ENCODE peak calls at places on chromosomes 13 and 19, in nine cellular contexts. R, D, V, G, B, I, X, E and K are unnamed samples.

GRCh38 chr13:74869846-74870245 is 612.1 kb downstream of the TBC1D4 start:
- DNase-seq in R (no peak), D (no peak), V (no peak), G (no peak), B (peak), I (no peak), X (no peak), E (no peak), K (no peak)

GRCh38 chr13:32850311-32851052 is 165.7 kb upstream of the KL start:
- DNase-seq in R (no peak), D (no peak), V (no peak), G (no peak), B (no peak), I (no peak), X (no peak), E (no peak), K (no peak)

GRCh38 chr19:8578642-8579265 is 1.5 kb upstream of the MYO1F start:
- DNase-seq in R (peak), D (peak), V (peak), G (peak), B (peak), I (peak), X (peak), E (peak), K (peak)

GRCh38 chr19:3062165-3063105 is at the start of gene TLE5:
- DNase-seq in R (peak), D (no peak), V (peak), G (peak), B (peak), I (peak), X (peak), E (peak), K (no peak)

GRCh38 chr19:35351441-35352176 is 3.9 kb downstream of the FFAR1 start:
- DNase-seq in R (peak), D (no peak), V (no peak), G (peak), B (no peak), I (no peak), X (no peak), E (no peak), K (peak)

GRCh38 chr13:29081036-29081435 is 260.9 kb downstream of the MTUS2 start:
- DNase-seq in R (no peak), D (no peak), V (peak), G (no peak), B (no peak), I (no peak), X (no peak), E (no peak), K (no peak)

GRCh38 chr19:21626924-21627697 is 121.7 kb downstream of the ZNF429 start:
- DNase-seq in R (no peak), D (no peak), V (no peak), G (no peak), B (no peak), I (no peak), X (no peak), E (no peak), K (no peak)

GRCh38 chr13:102028846-102029245 is 373.0 kb downstream of the FGF14 start:
- DNase-seq in R (no peak), D (no peak), V (no peak), G (no peak), B (no peak), I (no peak), X (no peak), E (no peak), K (no peak)

GRCh38 chr13:35690546-35690945 is 214.1 kb upstream of the MAB21L1 start:
- DNase-seq in R (no peak), D (no peak), V (no peak), G (no peak), B (peak), I (no peak), X (no peak), E (no peak), K (no peak)

GRCh38 chr19:6238643-6239281 is 41.0 kb downstream of the MLLT1 start:
- DNase-seq in R (peak), D (peak), V (no peak), G (peak), B (peak), I (no peak), X (no peak), E (no peak), K (no peak)

GRCh38 chr19:29660835-29661234 is 4.4 kb upstream of the PLEKHF1 start:
- DNase-seq in R (peak), D (no peak), V (no peak), G (no peak), B (no peak), I (no peak), X (no peak), E (no peak), K (no peak)

GRCh38 chr13:44311011-44311481 is 62.6 kb upstream of the SERP2 start:
- DNase-seq in R (peak), D (peak), V (no peak), G (peak), B (peak), I (no peak), X (no peak), E (no peak), K (no peak)

GRCh38 chr13:70390064-70390463 is 281.8 kb upstream of the KLHL1 start:
- DNase-seq in R (no peak), D (no peak), V (no peak), G (no peak), B (no peak), I (no peak), X (no peak), E (no peak), K (no peak)

GRCh38 chr13:46778879-46779278 is 18.1 kb downstream of the ESD start:
- DNase-seq in R (no peak), D (no peak), V (no peak), G (no peak), B (peak), I (no peak), X (no peak), E (no peak), K (no peak)

GRCh38 chr19:50777830-50778303 is 7.6 kb downstream of the GPR32 start:
- DNase-seq in R (no peak), D (no peak), V (no peak), G (no peak), B (peak), I (peak), X (no peak), E (peak), K (no peak)

GRCh38 chr13:108682714-108683113 is 53.3 kb downstream of the MYO16 start:
- DNase-seq in R (no peak), D (no peak), V (no peak), G (no peak), B (no peak), I (no peak), X (no peak), E (no peak), K (no peak)

GRCh38 chr19:48965806-48966540 is 864 bp downstream of the FTL start:
- DNase-seq in R (peak), D (peak), V (peak), G (peak), B (peak), I (peak), X (peak), E (peak), K (peak)

GRCh38 chr19:40217921-40218890 is at the start of gene TTC9B:
- DNase-seq in R (no peak), D (no peak), V (peak), G (no peak), B (no peak), I (peak), X (no peak), E (peak), K (peak)

GRCh38 chr19:15934332-15935078 is at the start of gene CYP4F11:
- DNase-seq in R (peak), D (peak), V (no peak), G (peak), B (no peak), I (no peak), X (peak), E (no peak), K (no peak)

GRCh38 chr19:18460313-18460712 is 22.4 kb upstream of the ISYNA1 start:
- DNase-seq in R (no peak), D (no peak), V (no peak), G (no peak), B (peak), I (no peak), X (peak), E (no peak), K (no peak)

GRCh38 chr19:4447327-4448146 is 10.1 kb downstream of the UBXN6 start:
- DNase-seq in R (no peak), D (no peak), V (no peak), G (no peak), B (no peak), I (no peak), X (no peak), E (no peak), K (no peak)

GRCh38 chr19:4449826-4450075 is 7.8 kb downstream of the UBXN6 start:
- DNase-seq in R (no peak), D (no peak), V (no peak), G (no peak), B (no peak), I (no peak), X (no peak), E (no peak), K (no peak)

GRCh38 chr19:4446801-4447200 is 10.8 kb downstream of the UBXN6 start:
- DNase-seq in R (no peak), D (no peak), V (no peak), G (no peak), B (no peak), I (no peak), X (no peak), E (no peak), K (no peak)

GRCh38 chr19:4448147-4448985 is 9.2 kb downstream of the UBXN6 start:
- DNase-seq in R (no peak), D (no peak), V (no peak), G (no peak), B (no peak), I (no peak), X (peak), E (no peak), K (no peak)

DNA sequence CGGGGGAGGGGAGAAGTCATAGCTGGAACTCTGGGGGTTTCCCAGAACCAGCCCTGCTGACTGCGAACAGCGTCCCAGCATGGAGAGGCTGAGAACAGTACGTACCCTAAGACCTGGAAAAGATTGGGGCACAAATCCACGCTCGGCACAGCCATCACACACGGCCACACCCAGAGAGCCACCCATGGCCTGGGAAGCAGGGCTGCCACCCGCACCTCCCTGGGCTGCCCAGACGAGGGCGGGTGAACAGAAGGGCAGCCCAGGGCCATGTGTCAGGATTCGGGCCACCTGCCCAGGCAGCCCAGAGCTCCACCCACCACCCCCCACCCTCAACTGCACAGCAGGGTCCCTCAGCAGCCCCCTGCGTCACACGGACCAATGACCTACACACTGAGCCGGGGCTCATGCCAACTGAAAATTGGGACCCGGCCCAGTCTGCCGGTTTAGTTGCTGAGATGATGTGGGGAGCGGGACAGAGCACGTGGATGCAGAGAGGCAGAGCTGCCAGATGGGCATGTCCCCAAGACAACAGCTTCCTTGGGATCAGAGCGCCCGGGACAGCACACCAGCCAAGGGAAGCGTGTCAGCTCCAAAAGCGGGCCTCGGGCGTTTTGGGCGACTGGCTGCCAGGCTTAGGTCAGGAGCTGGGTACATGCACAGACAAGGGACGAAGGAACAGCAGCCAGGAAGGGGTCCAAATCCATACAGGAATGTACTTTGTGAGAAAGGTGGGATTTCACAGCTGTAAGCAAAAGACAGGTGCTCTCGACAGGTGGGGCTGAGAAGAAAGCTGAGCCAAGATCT is 8.4 kb downstream of the UBXN6 start:
- DNase-seq in R (no peak), D (peak), V (no peak), G (no peak), B (no peak), I (no peak), X (peak), E (no peak), K (no peak)
- TF ChIP-seq CTCF in R (no peak), D (no peak), V (no peak), G (no peak), B (no peak), I (peak), X (peak), E (no peak), K (no peak)

GRCh38 chr19:45306040-45306439 is 16.6 kb downstream of the CKM start:
- DNase-seq in R (no peak), D (no peak), V (no peak), G (no peak), B (no peak), I (no peak), X (no peak), E (no peak), K (no peak)

GRCh38 chr19:45305007-45305406 is 17.7 kb downstream of the CKM start:
- DNase-seq in R (no peak), D (no peak), V (no peak), G (no peak), B (no peak), I (no peak), X (no peak), E (no peak), K (no peak)

GRCh38 chr19:45305421-45305820 is 17.3 kb downstream of the CKM start:
- DNase-seq in R (no peak), D (no peak), V (no peak), G (no peak), B (peak), I (peak), X (no peak), E (no peak), K (no peak)

GRCh38 chr19:45306522-45307027 is 16.1 kb downstream of the CKM start:
- DNase-seq in R (no peak), D (no peak), V (no peak), G (no peak), B (no peak), I (peak), X (no peak), E (no peak), K (no peak)

GRCh38 chr19:45307361-45307760 is 15.3 kb downstream of the CKM start:
- DNase-seq in R (no peak), D (no peak), V (no peak), G (no peak), B (no peak), I (no peak), X (no peak), E (no peak), K (no peak)
- TF ChIP-seq CTCF in R (no peak), D (no peak), V (no peak), G (no peak), B (no peak), I (no peak), X (no peak), E (no peak), K (no peak)

GRCh38 chr13:38226496-38226895 is 123.2 kb upstream of the UFM1 start:
- DNase-seq in R (no peak), D (no peak), V (no peak), G (no peak), B (no peak), I (no peak), X (no peak), E (no peak), K (no peak)

GRCh38 chr13:38228322-38228721 is 121.3 kb upstream of the UFM1 start:
- DNase-seq in R (no peak), D (no peak), V (no peak), G (no peak), B (no peak), I (no peak), X (no peak), E (no peak), K (no peak)

DNA sequence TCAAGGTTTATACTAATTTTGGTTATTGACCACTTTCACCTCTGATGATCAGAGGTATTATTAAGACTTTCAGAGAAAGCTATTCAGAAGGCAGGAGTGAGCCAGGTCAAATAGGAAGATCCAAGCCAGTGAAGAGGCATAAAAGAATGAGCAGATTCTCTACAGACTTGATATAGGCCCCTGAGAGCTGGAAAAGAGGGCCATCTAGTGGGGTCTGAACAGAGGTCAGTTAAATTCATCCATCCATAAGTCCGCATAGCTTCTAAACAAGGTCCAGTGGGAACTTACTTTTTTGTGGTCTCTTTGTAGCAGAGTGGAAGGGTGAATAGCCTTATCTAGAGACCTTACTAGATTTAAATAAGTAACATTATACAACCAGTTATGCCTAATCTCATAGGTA is 126.6 kb upstream of the UFM1 start:
- DNase-seq in R (no peak), D (no peak), V (no peak), G (no peak), B (peak), I (peak), X (no peak), E (peak), K (no peak)
- TF ChIP-seq CTCF in R (no peak), D (no peak), V (no peak), G (no peak), B (peak), I (peak), X (no peak), E (peak), K (peak)

DNA sequence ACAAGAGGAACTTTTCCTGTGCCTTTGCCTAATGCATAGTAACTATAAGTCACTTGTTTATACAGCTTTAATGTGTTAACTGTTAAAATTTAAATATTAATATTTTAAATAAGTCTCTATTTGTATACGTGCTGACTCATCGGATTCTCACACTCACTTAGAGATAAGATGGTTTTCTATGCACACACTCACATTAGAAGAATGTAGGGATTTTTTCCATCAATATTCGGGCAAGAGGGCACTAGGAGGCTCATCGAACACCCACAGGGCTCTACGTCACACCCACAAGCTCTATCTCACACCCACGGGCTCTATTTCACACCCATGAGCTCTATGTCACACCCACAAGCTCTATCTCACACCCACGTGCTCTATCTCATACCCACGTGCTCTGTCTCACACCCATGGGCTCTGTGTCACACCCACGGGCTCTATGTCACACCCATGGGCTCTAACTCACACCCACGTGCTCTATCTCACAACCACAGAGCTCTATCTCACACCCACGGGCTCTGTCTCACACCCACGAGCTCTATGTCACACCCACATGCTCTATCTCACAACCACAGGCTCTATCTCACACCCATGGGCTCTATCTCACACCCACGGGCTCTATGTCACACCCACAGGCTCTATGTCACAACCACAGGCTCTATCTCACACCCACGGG is 73.4 kb downstream of the COL4A2 start:
- DNase-seq in R (no peak), D (no peak), V (no peak), G (no peak), B (peak), I (no peak), X (no peak), E (no peak), K (no peak)
- TF ChIP-seq CTCF in R (no peak), D (no peak), V (no peak), G (no peak), B (no peak), I (no peak), X (no peak), E (no peak), K (no peak)

GRCh38 chr19:5137571-5138124 is 168.7 kb downstream of the KDM4B start:
- DNase-seq in R (no peak), D (no peak), V (no peak), G (no peak), B (no peak), I (peak), X (no peak), E (peak), K (no peak)
- TF ChIP-seq CTCF in R (no peak), D (no peak), V (no peak), G (no peak), B (no peak), I (peak), X (peak), E (peak), K (peak)

GRCh38 chr19:20103091-20103501 is 25.3 kb downstream of the ZNF90 start:
- DNase-seq in R (no peak), D (no peak), V (no peak), G (no peak), B (no peak), I (peak), X (no peak), E (no peak), K (no peak)
- TF ChIP-seq CTCF in R (no peak), D (no peak), V (no peak), G (no peak), B (no peak), I (no peak), X (no peak), E (no peak), K (no peak)